ENCODE peak calls at places on chromosomes 6 and 20, in four cellular contexts. C is DMS153, Y is RPMI8226, S is C1 segment of cervical spinal cord. U is an unnamed sample.

GRCh38 chr6:34568341-34568680 is 12.2 kb upstream of the SPDEF start:
- DNase-seq in Y (no peak), S (no peak), C (no peak), U (no peak)

GRCh38 chr6:34646714-34647113 is 49.9 kb downstream of the ILRUN start:
- DNase-seq in S (no peak), C (no peak), Y (no peak), U (no peak)

GRCh38 chr20:25032065-25032477 is 25.9 kb downstream of the ACSS1 start:
- DNase-seq in S (no peak), Y (no peak), C (no peak), U (no peak)

GRCh38 chr6:85498596-85499258 is 48.8 kb downstream of the NT5E start:
- DNase-seq in C (peak; percentile 29), Y (peak; percentile 77), S (no peak), U (no peak)

GRCh38 chr20:63941282-63942060 is 14.7 kb downstream of the UCKL1 start:
- DNase-seq in Y (no peak), S (no peak), C (no peak), U (no peak)

GRCh38 chr6:21748343-21749063 is 155.0 kb downstream of the SOX4 start:
- DNase-seq in Y (no peak), S (no peak), C (peak; percentile 81), U (peak; percentile 68)

GRCh38 chr6:88987922-88988321 is 24.5 kb upstream of the RNGTT start:
- DNase-seq in Y (no peak), S (no peak), C (no peak), U (no peak)

GRCh38 chr6:96899599-96899998 is 1.9 kb upstream of the NDUFAF4 start:
- DNase-seq in Y (no peak), C (no peak), S (no peak), U (no peak)

GRCh38 chr6:112010328-112010727 is 43.6 kb upstream of the CCN6 start:
- DNase-seq in S (no peak), C (no peak), Y (no peak), U (no peak)

GRCh38 chr20:62741701-62742491 is 33.3 kb downstream of the NTSR1 start:
- DNase-seq in C (no peak), Y (no peak), S (no peak), U (no peak)

GRCh38 chr6:56155634-56156141 is 91.7 kb downstream of the COL21A1 start:
- DNase-seq in Y (no peak), S (no peak), C (no peak), U (no peak)

GRCh38 chr20:15236812-15237211 is 899.4 kb upstream of the FLRT3 start:
- DNase-seq in Y (peak; percentile 51), S (no peak), C (peak; percentile 4), U (no peak)

GRCh38 chr20:41118632-41119031 is 18.7 kb upstream of the PLCG1 start:
- DNase-seq in Y (no peak), C (no peak), S (no peak), U (no peak)

GRCh38 chr6:137494281-137494966 is at the start of gene OLIG3:
- DNase-seq in S (no peak), C (no peak), Y (no peak), U (no peak)

GRCh38 chr6:128337619-128338018 is 182.8 kb downstream of the PTPRK start:
- DNase-seq in Y (no peak), C (no peak), S (no peak), U (no peak)

GRCh38 chr20:59028812-59029211 is 3.3 kb downstream of the ATP5F1E start:
- DNase-seq in C (no peak), Y (no peak), S (no peak), U (no peak)

GRCh38 chr20:57332105-57333089 is 2.8 kb downstream of the SPO11 start:
- DNase-seq in Y (peak; percentile 51), S (no peak), C (no peak), U (no peak)

GRCh38 chr20:50285376-50286173 is 94.9 kb downstream of the CEBPB start:
- DNase-seq in S (no peak), Y (no peak), C (no peak), U (no peak)

GRCh38 chr6:87806635-87807034 is 104.6 kb upstream of the AKIRIN2 start:
- DNase-seq in Y (no peak), S (no peak), C (peak; percentile 91), U (peak; percentile 28)

GRCh38 chr20:25009218-25010145 is 16.9 kb upstream of the APMAP start:
- DNase-seq in S (no peak), Y (no peak), C (no peak), U (no peak)

GRCh38 chr20:23639490-23639958 is 1.8 kb upstream of the CST3 start:
- DNase-seq in Y (no peak), C (no peak), S (no peak), U (no peak)

GRCh38 chr6:134735461-134735860 is 214.4 kb downstream of the ALDH8A1 start:
- DNase-seq in S (no peak), Y (no peak), C (no peak), U (no peak)

GRCh38 chr6:79536615-79536968 is 638 bp downstream of the LCA5 start:
- DNase-seq in S (no peak), C (no peak), Y (peak; percentile 39), U (no peak)

GRCh38 chr20:63735859-63736718 is at the start of gene LIME1:
- DNase-seq in Y (peak; percentile 94), S (no peak), C (no peak), U (no peak)

GRCh38 chr20:56826306-56826970 is 197.3 kb downstream of the TFAP2C start:
- DNase-seq in Y (no peak), S (no peak), C (no peak), U (no peak)

GRCh38 chr6:149963212-149963461 is 606 bp upstream of the ULBP1 start:
- DNase-seq in Y (no peak), S (no peak), C (no peak), U (no peak)

GRCh38 chr6:76885861-76886301 is 577.4 kb downstream of the HTR1B start:
- DNase-seq in C (no peak), Y (no peak), S (no peak), U (no peak)

GRCh38 chr6:133549252-133549925 is 308.2 kb downstream of the EYA4 start:
- DNase-seq in S (no peak), Y (no peak), C (peak; percentile 75), U (peak; percentile 23)

GRCh38 chr20:4193053-4193452 is 177.7 kb upstream of the RNF24 start:
- DNase-seq in S (no peak), Y (no peak), C (no peak), U (no peak)

GRCh38 chr6:113447088-113447831 is 409.9 kb upstream of the MARCKS start:
- DNase-seq in C (no peak), Y (no peak), S (no peak), U (no peak)

GRCh38 chr20:54665812-54666211 is 190.4 kb downstream of the DOK5 start:
- DNase-seq in S (no peak), C (no peak), Y (no peak), U (no peak)

GRCh38 chr6:54491431-54491830 is 183.2 kb downstream of the TINAG start:
- DNase-seq in S (no peak), Y (no peak), C (no peak), U (no peak)

GRCh38 chr6:168037242-168037641 is 39.8 kb downstream of the KIF25 start:
- DNase-seq in S (no peak), C (peak; percentile 7), Y (no peak), U (no peak)

GRCh38 chr20:37223053-37223452 is 38.6 kb downstream of the GHRH start:
- DNase-seq in S (no peak), C (no peak), Y (peak; percentile 10), U (no peak)

GRCh38 chr6:114569643-114570042 is 226.8 kb upstream of the HS3ST5 start:
- DNase-seq in Y (no peak), S (no peak), C (no peak), U (no peak)

GRCh38 chr6:111417181-111417585 is 65.8 kb downstream of the REV3L start:
- DNase-seq in S (no peak), Y (no peak), C (no peak), U (peak; percentile 28)